ENCODE peak calls at places on chromosomes 2 and 18, in seven cellular contexts. M is AG04450, Q is NB4, Y is CD14-positive monocyte, K is IMR-90, F is mesothelial cell of epicardium, O is epithelial cell of proximal tubule. X is an unnamed sample.
A peak's percentile ranks its signal among the peaks of the same experiment; 100 is the strongest.

GRCh38 chr18:63859781-63860535 is 27.5 kb upstream of the SERPINB2 start:
- DNase-seq in M (no peak), Q (no peak), Y (peak; percentile 67), K (no peak), F (no peak), O (no peak), X (no peak)

GRCh38 chr18:57150828-57151227 is 3.9 kb downstream of the BOD1L2 start:
- DNase-seq in M (no peak), Q (no peak), Y (no peak), K (no peak), F (no peak), O (no peak), X (no peak)

GRCh38 chr2:50513724-50514123 is 518.2 kb downstream of the NRXN1 start:
- DNase-seq in M (no peak), Q (no peak), Y (no peak), K (no peak), F (no peak), O (no peak), X (no peak)

GRCh38 chr2:209556354-209556961 is 132.6 kb downstream of the MAP2 start:
- DNase-seq in M (peak; percentile 8), Q (peak; percentile 62), Y (no peak), K (peak; percentile 59), F (no peak), O (peak; percentile 16), X (peak; percentile 32)

GRCh38 chr18:24544141-24544498 is 83.7 kb downstream of the HRH4 start:
- DNase-seq in M (no peak), Q (peak; percentile 36), Y (no peak), K (peak; percentile 40), F (no peak), O (no peak), X (no peak)

GRCh38 chr2:169815849-169816248 is 8.9 kb downstream of the METTL5 start:
- DNase-seq in M (peak; percentile 60), Q (peak; percentile 22), Y (no peak), K (peak; percentile 85), F (no peak), O (no peak), X (no peak)

GRCh38 chr2:54677476-54678265 is 45.8 kb upstream of the EML6 start:
- DNase-seq in M (no peak), Q (no peak), Y (no peak), K (peak; percentile 12), F (no peak), O (no peak), X (no peak)

GRCh38 chr18:63074987-63075404 is 244.6 kb downstream of the BCL2 start:
- DNase-seq in M (no peak), Q (peak; percentile 88), Y (no peak), K (peak; percentile 16), F (peak; percentile 80), O (no peak), X (no peak)

GRCh38 chr18:41391616-41392610 is 563.1 kb upstream of the PIK3C3 start:
- DNase-seq in M (peak; percentile 32), Q (peak; percentile 53), Y (no peak), K (peak; percentile 70), F (peak; percentile 72), O (no peak), X (no peak)
- TF ChIP-seq CTCF in M (peak; percentile 88), Q (peak; percentile 58), Y (no peak), K (peak; percentile 87), F (peak; percentile 56), O (peak; percentile 73), X (peak; percentile 22)

GRCh38 chr2:128755693-128756371 is 437.2 kb upstream of the HS6ST1 start:
- DNase-seq in M (no peak), Q (no peak), Y (no peak), K (no peak), F (no peak), O (no peak), X (no peak)
- TF ChIP-seq CTCF in M (no peak), Q (no peak), Y (peak; percentile 34), K (no peak), F (no peak), O (no peak), X (no peak)

DNA sequence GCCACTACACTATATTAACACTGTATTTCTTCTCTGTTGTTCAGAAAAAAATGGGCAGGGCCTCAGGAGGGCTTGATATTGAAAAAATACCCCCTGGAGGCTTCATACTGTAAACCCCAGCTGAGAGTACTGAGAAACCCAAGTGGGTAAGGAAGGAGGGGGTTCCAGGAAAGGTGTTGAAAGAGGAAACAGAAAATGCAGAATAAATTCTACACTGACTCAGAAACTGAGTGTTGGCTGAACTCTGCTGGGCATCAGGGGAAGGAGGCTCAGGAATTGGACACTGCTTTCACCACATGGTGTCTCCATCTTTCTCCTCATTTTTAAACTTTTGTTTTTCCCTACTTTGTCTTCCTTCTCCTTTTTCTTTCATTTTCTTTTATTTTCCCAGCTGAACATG is 253.7 kb downstream of the DYM start:
- DNase-seq in M (no peak), Q (peak; percentile 12), Y (no peak), K (peak; percentile 17), F (no peak), O (no peak), X (no peak)
- TF ChIP-seq CTCF in M (peak; percentile 34), Q (no peak), Y (no peak), K (peak; percentile 43), F (no peak), O (peak; percentile 25), X (peak; percentile 39)

DNA sequence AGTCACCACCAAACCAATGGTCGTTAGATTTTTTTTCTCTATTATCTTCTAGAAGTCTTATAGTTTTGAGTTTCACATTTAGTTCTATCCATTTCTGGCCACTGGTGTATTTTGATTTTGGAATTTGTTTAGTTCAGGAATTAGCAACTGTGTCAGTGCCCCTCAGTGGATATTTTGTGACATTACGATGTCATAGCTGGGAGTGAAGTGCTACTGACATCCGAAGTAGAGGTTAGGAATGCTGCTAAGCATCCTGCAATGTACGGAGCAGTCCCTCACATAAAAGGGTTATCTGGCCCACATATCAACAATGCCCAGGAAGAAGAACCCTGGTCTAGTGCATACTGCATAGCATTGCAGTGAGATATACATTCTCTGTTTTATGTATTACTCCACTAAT is 157.4 kb upstream of the RGPD4 start:
- DNase-seq in M (no peak), Q (peak; percentile 23), Y (no peak), K (no peak), F (no peak), O (no peak), X (no peak)
- TF ChIP-seq CTCF in M (no peak), Q (peak; percentile 20), Y (no peak), K (peak; percentile 27), F (no peak), O (no peak), X (peak; percentile 30)

GRCh38 chr18:3440340-3440739 is 9.6 kb upstream of the TGIF1 start:
- DNase-seq in M (no peak), Q (no peak), Y (no peak), K (no peak), F (no peak), O (no peak), X (no peak)

GRCh38 chr18:3444954-3445353 is 5.0 kb upstream of the TGIF1 start:
- DNase-seq in M (no peak), Q (no peak), Y (no peak), K (no peak), F (no peak), O (no peak), X (no peak)

GRCh38 chr18:3442894-3443293 is 7.1 kb upstream of the TGIF1 start:
- DNase-seq in M (no peak), Q (no peak), Y (no peak), K (no peak), F (no peak), O (no peak), X (no peak)

GRCh38 chr18:3447035-3447894 is 2.7 kb upstream of the TGIF1 start:
- DNase-seq in M (no peak), Q (peak; percentile 81), Y (no peak), K (peak; percentile 62), F (peak; percentile 71), O (no peak), X (no peak)

DNA sequence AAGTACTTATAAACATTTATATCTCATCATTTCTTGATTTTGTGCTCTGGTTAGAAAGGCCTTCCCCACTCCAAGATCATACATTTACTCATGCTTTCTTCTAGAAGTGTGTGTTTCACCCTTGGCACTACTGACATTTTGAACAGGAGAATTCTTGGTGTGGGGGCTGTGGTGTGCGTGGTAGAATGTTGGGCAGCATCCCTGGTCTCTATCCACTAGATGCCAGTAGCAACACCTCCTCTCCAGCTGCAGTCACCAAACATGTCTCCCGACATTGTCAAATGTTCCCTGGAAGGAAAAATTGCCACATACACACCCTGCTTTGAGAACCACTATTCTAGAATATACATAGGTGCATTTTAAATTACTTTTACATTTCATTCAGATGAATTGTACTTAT is 8.7 kb upstream of the TGIF1 start:
- DNase-seq in M (no peak), Q (peak; percentile 51), Y (no peak), K (no peak), F (no peak), O (no peak), X (no peak)
- TF ChIP-seq CTCF in M (no peak), Q (peak; percentile 27), Y (peak; percentile 31), K (peak; percentile 31), F (no peak), O (peak; percentile 69), X (peak; percentile 49)

GRCh38 chr2:237421542-237422047 is 7.6 kb upstream of the COL6A3 start:
- DNase-seq in M (peak; percentile 77), Q (peak; percentile 70), Y (no peak), K (peak; percentile 90), F (peak; percentile 84), O (peak; percentile 16), X (no peak)
- TF ChIP-seq CTCF in M (peak; percentile 90), Q (peak; percentile 89), Y (peak; percentile 79), K (peak; percentile 89), F (peak; percentile 67), O (peak; percentile 89), X (peak; percentile 95)

GRCh38 chr2:143928184-143928583 is 591.7 kb downstream of the ZEB2 start:
- DNase-seq in M (no peak), Q (no peak), Y (no peak), K (no peak), F (no peak), O (no peak), X (no peak)
- TF ChIP-seq CTCF in M (no peak), Q (no peak), Y (no peak), K (no peak), F (no peak), O (no peak), X (no peak)

X was measured in AG09309.